ENCODE peak calls at places on chromosome 19, in four cellular contexts. One of them, this sample, is unnamed.

GRCh38 chr19:38209671-38210457 is 14.2 kb downstream of the DPF1 start:
- DNase-seq in effector CD4-positive, alpha-beta T cell: no peak
- DNase-seq in memory B cell: no peak
- DNase-seq in cardiac muscle cell: peak; percentile 52
- DNase-seq in this sample: peak; percentile 38

GRCh38 chr19:55497777-55498176 is 9.5 kb downstream of the SSC5D start:
- DNase-seq in effector CD4-positive, alpha-beta T cell: no peak
- DNase-seq in cardiac muscle cell: no peak
- DNase-seq in memory B cell: no peak
- DNase-seq in this sample: no peak

GRCh38 chr19:2239771-2240770 is 3.4 kb downstream of the SF3A2 start:
- DNase-seq in effector CD4-positive, alpha-beta T cell: no peak
- DNase-seq in cardiac muscle cell: peak; percentile 76
- DNase-seq in memory B cell: no peak
- DNase-seq in this sample: no peak

GRCh38 chr19:54287456-54287855 is 6.5 kb upstream of the LILRB2 start:
- DNase-seq in effector CD4-positive, alpha-beta T cell: no peak
- DNase-seq in cardiac muscle cell: peak; percentile 16
- DNase-seq in memory B cell: no peak
- DNase-seq in this sample: no peak

GRCh38 chr19:19209372-19209771 is 2.4 kb upstream of the NCAN start:
- DNase-seq in memory B cell: no peak
- DNase-seq in cardiac muscle cell: no peak
- DNase-seq in effector CD4-positive, alpha-beta T cell: no peak
- DNase-seq in this sample: no peak

GRCh38 chr19:31110331-31110730 is 238.9 kb downstream of the TSHZ3 start:
- DNase-seq in memory B cell: no peak
- DNase-seq in cardiac muscle cell: peak; percentile 69
- DNase-seq in effector CD4-positive, alpha-beta T cell: no peak
- DNase-seq in this sample: peak; percentile 41

GRCh38 chr19:46494115-46494935 is 1.3 kb downstream of the PNMA8B start:
- DNase-seq in memory B cell: no peak
- DNase-seq in effector CD4-positive, alpha-beta T cell: no peak
- DNase-seq in cardiac muscle cell: no peak
- DNase-seq in this sample: no peak

GRCh38 chr19:35436477-35437141 is 11.4 kb upstream of the FFAR2 start:
- DNase-seq in effector CD4-positive, alpha-beta T cell: peak; percentile 2
- DNase-seq in cardiac muscle cell: peak; percentile 90
- DNase-seq in memory B cell: no peak
- DNase-seq in this sample: peak; percentile 88

GRCh38 chr19:42024622-42025111 is 30.6 kb upstream of the ATP1A3 start:
- DNase-seq in effector CD4-positive, alpha-beta T cell: no peak
- DNase-seq in cardiac muscle cell: peak; percentile 72
- DNase-seq in memory B cell: no peak
- DNase-seq in this sample: peak; percentile 53

GRCh38 chr19:50349277-50350057 is 16.0 kb downstream of the NAPSA start:
- DNase-seq in effector CD4-positive, alpha-beta T cell: no peak
- DNase-seq in memory B cell: no peak
- DNase-seq in cardiac muscle cell: no peak
- DNase-seq in this sample: no peak

GRCh38 chr19:40513741-40514315 is 47.0 kb downstream of the SPTBN4 start:
- DNase-seq in cardiac muscle cell: no peak
- DNase-seq in effector CD4-positive, alpha-beta T cell: no peak
- DNase-seq in memory B cell: no peak
- DNase-seq in this sample: no peak

GRCh38 chr19:2602391-2603181 is 99.9 kb downstream of the GNG7 start:
- DNase-seq in cardiac muscle cell: peak; percentile 97
- DNase-seq in memory B cell: no peak
- DNase-seq in effector CD4-positive, alpha-beta T cell: no peak
- DNase-seq in this sample: peak; percentile 84

GRCh38 chr19:38173324-38174041 is 50.5 kb downstream of the DPF1 start:
- DNase-seq in memory B cell: no peak
- DNase-seq in effector CD4-positive, alpha-beta T cell: no peak
- DNase-seq in cardiac muscle cell: no peak
- DNase-seq in this sample: no peak

GRCh38 chr19:1785310-1785709 is 26.8 kb downstream of the ATP8B3 start:
- DNase-seq in cardiac muscle cell: no peak
- DNase-seq in memory B cell: no peak
- DNase-seq in effector CD4-positive, alpha-beta T cell: no peak
- DNase-seq in this sample: no peak

This sample was measured in mesenchymal stem cell.